ENCODE peak calls at places on chromosomes 11 and 22, in six cellular contexts. W, E, K, U, Q and Y are unnamed samples.

GRCh38 chr22:24051568-24051967 is 40.5 kb downstream of the CABIN1 start:
- DNase-seq in W (no peak), E (no peak), K (no peak), U (no peak), Q (no peak), Y (no peak)

GRCh38 chr22:38766076-38766777 is 10.4 kb upstream of the SUN2 start:
- DNase-seq in W (peak; percentile 89), E (no peak), K (peak; percentile 78), U (peak; percentile 56), Q (peak; percentile 71), Y (peak; percentile 35)

GRCh38 chr22:38861927-38862326 is 10.1 kb downstream of the CBX6 start:
- DNase-seq in W (no peak), E (no peak), K (no peak), U (no peak), Q (no peak), Y (no peak)

GRCh38 chr22:24437820-24438328 is 10.5 kb downstream of the ADORA2A start:
- DNase-seq in W (peak; percentile 57), E (peak; percentile 87), K (no peak), U (no peak), Q (no peak), Y (peak; percentile 36)

GRCh38 chr11:126993599-126993998 is 7.0 kb downstream of the KIRREL3 start:
- DNase-seq in W (no peak), E (no peak), K (no peak), U (no peak), Q (no peak), Y (no peak)

GRCh38 chr11:76170473-76170872 is 35.8 kb downstream of the WNT11 start:
- DNase-seq in W (no peak), E (no peak), K (no peak), U (no peak), Q (no peak), Y (no peak)

GRCh38 chr22:26592368-26593015 is 2.6 kb upstream of the TPST2 start:
- DNase-seq in W (no peak), E (peak; percentile 87), K (peak; percentile 63), U (no peak), Q (peak; percentile 67), Y (peak; percentile 96)

GRCh38 chr11:115869780-115870431 is 365.7 kb upstream of the CADM1 start:
- DNase-seq in W (peak; percentile 84), E (no peak), K (peak; percentile 15), U (peak; percentile 9), Q (peak; percentile 36), Y (no peak)

GRCh38 chr11:120128392-120129172 is 9.3 kb downstream of the TRIM29 start:
- DNase-seq in W (no peak), E (peak; percentile 62), K (peak; percentile 91), U (no peak), Q (peak; percentile 89), Y (no peak)

GRCh38 chr11:74138021-74138420 is 32.8 kb downstream of the C2CD3 start:
- DNase-seq in W (no peak), E (no peak), K (no peak), U (no peak), Q (no peak), Y (no peak)

GRCh38 chr11:128458316-128458715 is 129.0 kb downstream of the ETS1 start:
- DNase-seq in W (no peak), E (no peak), K (no peak), U (no peak), Q (no peak), Y (no peak)

GRCh38 chr22:24146190-24146616 is 35.1 kb upstream of the SUSD2 start:
- DNase-seq in W (peak; percentile 84), E (peak; percentile 92), K (peak; percentile 84), U (peak; percentile 55), Q (peak; percentile 91), Y (peak; percentile 84)

GRCh38 chr11:28464252-28464867 is 356.2 kb downstream of the METTL15 start:
- DNase-seq in W (no peak), E (no peak), K (no peak), U (no peak), Q (no peak), Y (no peak)

GRCh38 chr11:75639752-75640151 is 29.1 kb downstream of the MAP6 start:
- DNase-seq in W (peak; percentile 90), E (peak; percentile 83), K (peak; percentile 50), U (peak; percentile 17), Q (peak; percentile 59), Y (no peak)

GRCh38 chr11:64063741-64064140 is 28.0 kb downstream of the FLRT1 start:
- DNase-seq in W (no peak), E (no peak), K (no peak), U (no peak), Q (no peak), Y (no peak)

GRCh38 chr11:122746050-122746478 is 90.5 kb downstream of the UBASH3B start:
- DNase-seq in W (no peak), E (no peak), K (peak; percentile 20), U (no peak), Q (no peak), Y (peak; percentile 85)

GRCh38 chr22:23220485-23221350 is 40.4 kb downstream of the BCR start:
- DNase-seq in W (no peak), E (peak; percentile 87), K (peak; percentile 41), U (peak; percentile 60), Q (no peak), Y (no peak)

GRCh38 chr22:19178065-19178658 is 374 bp downstream of the SLC25A1 start:
- DNase-seq in W (peak; percentile 46), E (peak; percentile 90), K (peak; percentile 72), U (peak; percentile 91), Q (peak; percentile 84), Y (peak; percentile 49)

GRCh38 chr11:27719575-27719925 is 19.3 kb upstream of the BDNF start:
- DNase-seq in W (no peak), E (no peak), K (no peak), U (no peak), Q (no peak), Y (no peak)

GRCh38 chr22:29738118-29738815 is 18.5 kb downstream of the CABP7 start:
- DNase-seq in W (no peak), E (no peak), K (no peak), U (no peak), Q (no peak), Y (no peak)

GRCh38 chr22:29740216-29740615 is 20.4 kb downstream of the CABP7 start:
- DNase-seq in W (no peak), E (no peak), K (no peak), U (no peak), Q (no peak), Y (no peak)

GRCh38 chr22:29734853-29735252 is 15.1 kb downstream of the CABP7 start:
- DNase-seq in W (peak; percentile 37), E (no peak), K (no peak), U (no peak), Q (no peak), Y (no peak)

GRCh38 chr22:29739346-29739875 is 19.6 kb downstream of the CABP7 start:
- DNase-seq in W (no peak), E (no peak), K (no peak), U (no peak), Q (no peak), Y (no peak)

DNA sequence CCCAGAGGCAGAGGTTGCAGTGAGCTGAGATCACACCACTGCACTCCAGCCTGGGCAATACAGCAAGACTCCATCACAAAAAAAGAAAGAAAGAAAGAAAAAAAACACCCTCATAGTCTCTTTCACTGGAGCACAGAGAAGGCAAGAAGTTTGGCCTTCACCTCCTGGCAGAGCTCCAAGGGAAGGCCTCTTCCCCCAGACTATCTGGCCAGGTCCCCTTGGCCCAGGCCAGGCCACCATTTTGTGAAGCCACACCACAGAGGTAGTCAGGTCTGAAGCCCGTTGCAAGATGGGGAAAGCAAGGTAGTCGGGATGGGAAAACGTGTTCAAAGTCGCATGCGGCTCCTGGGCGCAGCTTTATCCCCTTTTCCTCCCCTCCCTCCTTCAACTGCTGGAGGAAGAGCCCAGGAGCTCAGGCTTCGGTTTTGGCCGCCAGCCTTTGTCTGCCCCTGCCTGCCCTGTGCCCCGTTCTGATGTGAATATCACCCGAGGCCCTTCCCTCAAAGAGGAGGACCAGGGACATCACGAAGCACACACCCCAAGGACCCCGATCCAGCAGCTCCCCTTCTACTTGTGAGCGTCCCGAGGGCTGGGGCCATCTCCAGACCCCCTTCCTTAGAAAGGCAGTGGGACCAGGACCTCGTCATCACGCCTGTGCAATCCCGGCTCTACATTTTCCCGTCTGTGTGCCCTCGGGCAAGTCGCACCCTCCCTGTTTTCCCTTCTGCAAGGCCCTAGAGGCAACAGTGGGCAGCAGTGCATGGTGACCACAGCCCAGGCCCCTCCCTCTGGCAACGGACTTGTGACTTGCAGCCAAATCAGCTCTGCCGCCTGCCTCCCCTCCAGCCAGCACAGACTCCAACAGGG is 17.7 kb downstream of the CABP7 start:
- DNase-seq in W (no peak), E (no peak), K (no peak), U (no peak), Q (no peak), Y (no peak)
- H3K4me1 ChIP-seq in W (no peaks in the 10 kb centered on the region), E (no peaks in the 10 kb centered on the region), K (no peaks in the 10 kb centered on the region), U (peaks cover 5% of the 10 kb centered on the region), Q (no peaks in the 10 kb centered on the region), Y (no peaks in the 10 kb centered on the region)

GRCh38 chr11:7576671-7577225 is 62.9 kb downstream of the PPFIBP2 start:
- DNase-seq in W (peak; percentile 50), E (no peak), K (no peak), U (no peak), Q (no peak), Y (no peak)
- H3K4me1 ChIP-seq in W (peaks cover 51% of the 10 kb centered on the region), E (peaks cover 65% of the 10 kb centered on the region), K (peaks cover 45% of the 10 kb centered on the region), U (no peaks in the 10 kb centered on the region), Q (peaks cover 68% of the 10 kb centered on the region), Y (peaks cover 32% of the 10 kb centered on the region)

DNA sequence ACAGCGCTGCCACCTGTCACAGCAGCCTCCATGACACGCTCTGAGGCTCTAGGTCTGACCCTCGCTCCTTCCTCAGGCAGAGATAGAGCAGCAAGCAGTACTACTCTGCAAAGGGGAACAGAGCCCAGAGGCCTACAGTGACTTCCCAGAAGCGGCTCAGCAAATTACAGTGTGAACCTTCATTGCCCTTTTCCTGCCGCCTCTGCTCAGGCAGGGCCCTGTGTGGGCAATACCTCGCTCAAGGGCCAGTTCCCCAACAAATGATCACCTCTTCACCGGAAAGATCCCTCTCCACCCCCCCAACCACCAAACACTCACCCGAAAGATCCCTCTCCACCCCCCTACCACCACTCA is 12.3 kb downstream of the KIAA0930 start:
- DNase-seq in W (no peak), E (no peak), K (no peak), U (no peak), Q (no peak), Y (no peak)
- H3K4me1 ChIP-seq in W (no peaks in the 10 kb centered on the region), E (peaks cover 65% of the 10 kb centered on the region), K (peaks cover 9% of the 10 kb centered on the region), U (no peaks in the 10 kb centered on the region), Q (no peaks in the 10 kb centered on the region), Y (no peaks in the 10 kb centered on the region)

DNA sequence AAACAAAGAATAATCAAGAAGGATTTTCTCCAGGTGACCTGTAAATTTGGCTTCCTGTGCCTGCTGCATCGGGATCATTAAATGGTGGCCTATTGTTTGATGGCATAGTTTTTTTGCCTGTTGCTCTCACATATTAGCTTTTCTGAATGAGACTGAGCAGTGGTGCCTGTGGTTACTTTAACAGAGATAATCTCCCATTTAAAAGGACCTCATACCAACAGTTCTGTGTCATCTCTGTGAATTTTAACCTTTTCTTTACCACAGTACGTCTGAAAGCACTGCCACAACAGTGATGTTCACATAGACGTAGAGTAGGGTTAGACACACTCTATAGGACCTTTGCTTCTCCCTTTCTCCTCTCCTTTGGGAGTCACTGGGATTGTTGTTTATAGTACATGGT is 22.9 kb upstream of the RCE1 start:
- DNase-seq in W (no peak), E (no peak), K (no peak), U (no peak), Q (no peak), Y (no peak)
- H3K4me1 ChIP-seq in W (no peaks in the 10 kb centered on the region), E (no peaks in the 10 kb centered on the region), K (no peaks in the 10 kb centered on the region), U (no peaks in the 10 kb centered on the region), Q (no peaks in the 10 kb centered on the region), Y (no peaks in the 10 kb centered on the region)

DNA sequence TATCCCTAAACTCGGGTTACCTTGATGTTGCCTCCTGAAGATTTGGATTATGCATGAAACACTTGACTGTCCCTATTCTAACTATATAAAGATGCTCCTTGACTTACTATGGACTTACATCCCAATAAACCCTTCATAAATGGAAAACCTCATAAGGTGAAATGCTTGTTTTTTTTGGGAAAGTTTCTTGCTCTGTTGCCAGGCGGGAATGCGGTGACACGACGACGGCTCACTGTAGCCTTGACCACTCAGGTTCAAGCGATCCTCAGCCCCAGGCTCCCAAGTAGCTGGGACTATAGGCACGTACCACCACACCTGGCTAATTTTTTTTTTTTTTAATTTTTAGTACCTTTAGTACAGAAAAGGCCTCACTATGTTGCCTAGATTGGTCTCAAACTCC is 10.6 kb downstream of the MAPK1 start:
- DNase-seq in W (no peak), E (no peak), K (no peak), U (no peak), Q (no peak), Y (no peak)
- H3K4me1 ChIP-seq in W (peaks cover 3% of the 10 kb centered on the region), E (peaks cover 94% of the 10 kb centered on the region), K (peaks cover 32% of the 10 kb centered on the region), U (peaks cover 56% of the 10 kb centered on the region), Q (peaks cover 30% of the 10 kb centered on the region), Y (no peaks in the 10 kb centered on the region)